ENCODE peak calls at places on chromosomes 3 and 15, in eight cellular contexts. E, U, L, M, W, C, I and T are unnamed samples.
A peak's percentile ranks its signal among the peaks of the same experiment; 100 is the strongest.

GRCh38 chr3:882526-882925 is 210.3 kb upstream of the CNTN6 start:
- DNase-seq in L (no peak), E (no peak), W (no peak), U (no peak), M (no peak), C (peak; percentile 52), I (no peak), T (no peak)

GRCh38 chr3:180040966-180041365 is 4.2 kb upstream of the PEX5L start:
- DNase-seq in L (no peak), W (no peak), M (no peak), U (no peak), I (no peak), E (no peak), C (peak; percentile 21), T (no peak)

GRCh38 chr15:95125803-95126202 is 894.4 kb downstream of the MCTP2 start:
- DNase-seq in M (no peak), L (no peak), I (no peak), C (no peak), U (no peak), E (no peak), W (no peak), T (no peak)

GRCh38 chr3:178964551-178964950 is 107.1 kb downstream of the ZMAT3 start:
- DNase-seq in U (no peak), I (no peak), L (no peak), M (no peak), C (no peak), W (no peak), E (no peak), T (no peak)

GRCh38 chr15:54820811-54821210 is 375.9 kb downstream of the RSL24D1 start:
- DNase-seq in U (no peak), W (no peak), I (no peak), L (no peak), E (peak; percentile 7), C (no peak), M (no peak), T (no peak)

GRCh38 chr15:80026310-80026709 is 33.2 kb upstream of the ZFAND6 start:
- DNase-seq in U (no peak), C (no peak), I (no peak), E (no peak), M (no peak), W (no peak), L (no peak), T (no peak)

GRCh38 chr15:60539017-60539416 is 60.1 kb upstream of the ICE2 start:
- DNase-seq in W (no peak), U (no peak), E (no peak), C (no peak), I (no peak), M (no peak), L (no peak), T (no peak)

GRCh38 chr3:149967067-149967685 is 3.5 kb downstream of the PFN2 start:
- DNase-seq in M (no peak), W (no peak), E (no peak), L (no peak), C (peak; percentile 67), U (no peak), I (no peak), T (peak; percentile 51)

GRCh38 chr15:71806452-71806931 is 3.9 kb upstream of the NR2E3 start:
- DNase-seq in E (no peak), M (no peak), C (peak; percentile 41), W (no peak), U (no peak), I (no peak), L (no peak), T (no peak)

GRCh38 chr15:23687143-23687470 is at the start of gene NDN:
- DNase-seq in E (peak; percentile 41), M (no peak), W (peak; percentile 42), L (peak; percentile 50), I (peak; percentile 45), U (peak; percentile 43), C (no peak), T (no peak)

GRCh38 chr15:85622432-85622831 is 172.3 kb downstream of the KLHL25 start:
- DNase-seq in M (no peak), L (no peak), I (no peak), E (no peak), W (no peak), U (no peak), C (no peak), T (no peak)

GRCh38 chr15:53414167-53414566 is 345.3 kb downstream of the WDR72 start:
- DNase-seq in M (no peak), C (no peak), L (no peak), W (no peak), E (no peak), I (no peak), U (no peak), T (no peak)

GRCh38 chr3:188362405-188362831 is 208.5 kb downstream of the LPP start:
- DNase-seq in W (no peak), E (no peak), C (peak; percentile 89), I (no peak), M (no peak), U (no peak), L (no peak), T (peak; percentile 36)

GRCh38 chr3:46316258-46316657 is 37.7 kb upstream of the CCR2 start:
- DNase-seq in W (no peak), C (no peak), E (no peak), L (no peak), M (no peak), I (no peak), U (no peak), T (no peak)

GRCh38 chr3:46318207-46318606 is 35.7 kb upstream of the CCR2 start:
- DNase-seq in L (no peak), C (no peak), M (no peak), U (no peak), E (no peak), I (no peak), W (no peak), T (no peak)

GRCh38 chr3:46314517-46314916 is 39.4 kb upstream of the CCR2 start:
- DNase-seq in C (no peak), W (no peak), I (no peak), U (no peak), M (no peak), E (no peak), L (no peak), T (no peak)

DNA sequence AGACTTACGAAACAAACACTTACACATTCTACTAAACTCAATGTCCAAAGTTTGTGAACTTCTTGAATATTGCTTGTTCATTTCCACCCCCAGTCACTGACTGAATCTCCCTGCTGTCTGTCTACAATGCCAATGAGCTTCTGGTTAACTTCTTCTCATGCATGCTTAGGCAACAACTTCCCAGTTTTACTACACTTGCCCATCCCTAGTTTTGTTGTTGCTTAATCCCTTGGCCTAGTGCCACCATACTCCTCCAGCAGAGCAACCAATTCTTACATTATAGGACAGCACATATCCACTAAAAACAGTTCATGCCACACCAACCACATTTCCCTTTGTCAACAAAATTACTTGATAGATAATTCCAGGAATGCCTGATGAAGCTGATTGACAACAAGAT is 40.9 kb upstream of the CCR2 start:
- DNase-seq in E (peak; percentile 44), I (no peak), C (peak; percentile 85), W (no peak), L (no peak), U (no peak), M (no peak), T (no peak)
- H3K4me3 ChIP-seq in E (no peak overlapping the region), I (no peak overlapping the region), C (no peak overlapping the region), W (no peak overlapping the region), L (no peak overlapping the region), U (no peak overlapping the region), M (no peak overlapping the region), T (no peak overlapping the region)

GRCh38 chr3:132638721-132639120 is 20.9 kb downstream of the ACAD11 start:
- DNase-seq in C (no peak), I (no peak), U (no peak), W (no peak), M (no peak), L (no peak), E (no peak), T (no peak)

GRCh38 chr3:132637590-132637989 is 22.0 kb downstream of the ACAD11 start:
- DNase-seq in E (no peak), U (no peak), L (no peak), C (peak; percentile 90), I (no peak), M (no peak), W (no peak), T (no peak)

GRCh38 chr3:132629928-132630327 is 29.7 kb downstream of the ACAD11 start:
- DNase-seq in U (no peak), L (no peak), M (no peak), C (peak; percentile 89), I (no peak), E (no peak), W (no peak), T (peak; percentile 24)

GRCh38 chr3:132630612-132631011 is 29.0 kb downstream of the ACAD11 start:
- DNase-seq in I (no peak), L (no peak), C (no peak), W (no peak), U (no peak), E (no peak), M (no peak), T (no peak)

DNA sequence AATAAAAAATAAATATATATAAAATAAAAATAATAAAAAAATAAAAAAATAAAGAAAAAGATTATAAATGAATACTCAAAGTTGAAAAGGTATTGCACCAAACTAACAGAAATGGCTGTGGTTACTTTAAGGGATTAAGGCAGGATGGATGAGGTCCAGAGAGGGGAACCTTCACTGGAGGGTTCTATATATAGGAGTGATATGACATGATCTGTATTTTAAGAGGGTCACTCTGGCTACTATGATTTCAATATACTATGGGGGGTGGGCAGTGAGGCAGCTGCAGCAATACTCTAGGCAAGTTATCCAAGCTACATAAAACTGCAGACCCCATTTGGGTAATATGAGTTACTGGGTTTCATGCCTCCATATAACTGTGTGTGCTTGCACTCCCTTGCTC is 24.6 kb downstream of the ACAD11 start:
- DNase-seq in U (no peak), I (no peak), W (no peak), M (no peak), E (no peak), C (no peak), L (no peak), T (no peak)
- H3K4me3 ChIP-seq in U (no peak overlapping the region), I (no peak overlapping the region), W (no peak overlapping the region), M (no peak overlapping the region), E (no peak overlapping the region), C (no peak overlapping the region), L (no peak overlapping the region), T (no peak overlapping the region)

DNA sequence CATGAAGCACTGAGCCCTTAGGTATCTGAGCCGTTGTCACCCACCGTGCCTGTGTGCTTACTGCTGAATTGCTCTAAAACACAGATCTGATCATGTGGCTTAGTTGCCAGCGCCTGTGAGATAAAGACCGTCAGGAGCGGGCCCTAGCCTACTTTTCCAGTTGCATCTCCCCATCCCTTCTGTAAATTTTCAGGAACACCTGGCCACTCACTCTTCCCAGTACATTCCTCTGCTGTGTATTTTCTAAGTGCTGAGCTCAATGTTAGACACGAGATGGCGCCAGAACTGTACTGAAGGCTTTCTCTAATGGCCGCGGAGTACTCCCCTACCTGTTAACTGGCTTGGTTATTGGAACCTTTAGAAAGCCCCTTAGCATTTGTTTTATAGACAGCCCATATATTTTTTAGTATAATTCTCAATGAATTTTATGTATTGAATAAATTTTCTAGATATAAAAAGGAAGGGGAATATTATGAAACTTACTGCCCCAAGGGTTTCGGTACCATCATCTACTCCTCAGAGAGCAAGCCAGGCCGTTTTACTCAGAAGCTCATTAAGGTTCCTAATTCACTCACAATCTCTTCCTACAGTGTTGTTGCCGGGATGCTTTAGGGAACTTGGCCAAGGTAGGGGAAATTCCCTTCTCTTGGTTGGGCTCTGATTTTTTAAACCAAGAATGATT is 16.7 kb upstream of the WNT7A start:
- DNase-seq in W (no peak), I (no peak), E (peak; percentile 59), C (peak; percentile 71), L (peak; percentile 55), U (peak; percentile 63), M (no peak), T (peak; percentile 35)
- H3K4me3 ChIP-seq in W (peak overlapping the region; percentile 80), I (peak overlapping the region; percentile 75), E (peak overlapping the region; percentile 61), C (no peak overlapping the region), L (peak overlapping the region; percentile 64), U (peak overlapping the region; percentile 49), M (no peak overlapping the region), T (no peak overlapping the region)

GRCh38 chr3:97991278-97991652 is 19.0 kb upstream of the RIOX2 start:
- DNase-seq in I (no peak), C (no peak), U (no peak), M (no peak), E (no peak), W (no peak), L (peak; percentile 53), T (no peak)
- H3K4me3 ChIP-seq in I (no peak overlapping the region), C (no peak overlapping the region), U (no peak overlapping the region), M (no peak overlapping the region), E (no peak overlapping the region), W (no peak overlapping the region), L (no peak overlapping the region), T (no peak overlapping the region)